ENCODE peak calls at places on chromosomes 7 and 10, in ten cellular contexts. H is T1000; A is anterior cingulate cortex; P is hypothalamus; Q is activated CD4-positive, CD25-positive, alpha-beta regulatory T cell; O is NCI-H2029; J is T-helper 1 cell; B is caudate nucleus; N is activated naive CD4-positive, alpha-beta T cell treated with Interleukin-2 at 50 U/mL for 16 hours; S is RCC 7860. X is an unnamed sample.

GRCh38 chr7:55431898-55432297 is 66.8 kb downstream of the LANCL2 start:
- DNase-seq in B (no peak), H (no peak), N (no peak), P (no peak), S (no peak), J (no peak), O (no peak), A (no peak), Q (no peak), X (no peak)

GRCh38 chr7:91436655-91437054 is 172.4 kb downstream of the FZD1 start:
- DNase-seq in N (no peak), J (no peak), P (no peak), S (no peak), A (no peak), Q (no peak), B (no peak), H (no peak), O (peak), X (no peak)

GRCh38 chr7:4136036-4136435 is 546.1 kb upstream of the FOXK1 start:
- DNase-seq in Q (no peak), S (no peak), P (no peak), H (no peak), B (no peak), J (no peak), O (no peak), A (no peak), N (no peak), X (no peak)

GRCh38 chr10:5502903-5503835 is 3.8 kb upstream of the CALML5 start:
- DNase-seq in A (no peak), S (no peak), Q (no peak), O (peak), J (no peak), P (no peak), B (no peak), H (no peak), N (no peak), X (no peak)

GRCh38 chr10:7686351-7687171 is 16.6 kb upstream of the ITIH2 start:
- DNase-seq in O (peak), Q (no peak), B (no peak), J (no peak), A (no peak), S (no peak), N (no peak), H (no peak), P (no peak), X (no peak)

GRCh38 chr10:110500515-110500905 is 2.8 kb downstream of the DUSP5 start:
- DNase-seq in S (peak), P (no peak), B (no peak), N (no peak), O (no peak), Q (no peak), H (no peak), J (no peak), A (no peak), X (no peak)

GRCh38 chr7:106126170-106126938 is 14.2 kb upstream of the SYPL1 start:
- DNase-seq in S (peak), B (no peak), Q (no peak), H (no peak), A (no peak), O (peak), P (no peak), J (no peak), N (peak), X (no peak)

GRCh38 chr7:134547738-134548054 is 1.2 kb upstream of the AKR1B15 start:
- DNase-seq in B (no peak), S (no peak), A (no peak), H (no peak), N (no peak), Q (no peak), P (no peak), J (no peak), O (peak), X (no peak)

GRCh38 chr10:108244443-108245228 is 1080.1 kb upstream of the SORCS1 start:
- DNase-seq in S (no peak), H (no peak), J (no peak), B (no peak), Q (no peak), P (no peak), O (no peak), A (no peak), N (no peak), X (no peak)

GRCh38 chr10:119370972-119371703 is 163.8 kb downstream of the GRK5 start:
- DNase-seq in P (no peak), Q (no peak), O (no peak), S (no peak), J (no peak), N (no peak), H (peak), B (no peak), A (no peak), X (no peak)

GRCh38 chr7:38813797-38814196 is 95.2 kb downstream of the VPS41 start:
- DNase-seq in B (no peak), O (no peak), Q (no peak), S (no peak), J (no peak), A (no peak), H (no peak), N (no peak), P (no peak), X (no peak)

GRCh38 chr10:132302421-132302820 is 5.3 kb downstream of the STK32C start:
- DNase-seq in J (no peak), B (no peak), A (no peak), Q (no peak), H (no peak), O (no peak), S (no peak), P (no peak), N (no peak), X (no peak)

GRCh38 chr10:17453377-17454091 is 861 bp downstream of the ST8SIA6 start:
- DNase-seq in O (no peak), Q (no peak), A (no peak), H (no peak), B (no peak), S (no peak), J (no peak), N (peak), P (no peak), X (no peak)

GRCh38 chr10:35661236-35661635 is 19.1 kb upstream of the FZD8 start:
- DNase-seq in N (no peak), H (no peak), S (no peak), O (no peak), P (no peak), B (no peak), J (no peak), Q (no peak), A (no peak), X (no peak)

GRCh38 chr10:31896972-31897384 is 31.7 kb downstream of the ARHGAP12 start:
- DNase-seq in J (no peak), H (no peak), O (no peak), B (no peak), A (no peak), S (no peak), Q (no peak), P (no peak), N (no peak), X (no peak)

GRCh38 chr7:77935652-77936348 is 137.2 kb downstream of the PHTF2 start:
- DNase-seq in N (no peak), A (no peak), H (no peak), S (no peak), J (no peak), B (no peak), Q (no peak), P (no peak), O (no peak), X (no peak)

GRCh38 chr10:97022616-97023015 is 163.1 kb downstream of the SLIT1 start:
- DNase-seq in B (no peak), J (no peak), S (no peak), H (no peak), Q (no peak), N (no peak), O (no peak), P (no peak), A (no peak), X (no peak)

GRCh38 chr7:77367976-77368375 is 48.2 kb downstream of the GSAP start:
- DNase-seq in B (no peak), S (no peak), J (no peak), H (no peak), P (no peak), N (no peak), O (no peak), A (no peak), Q (no peak), X (no peak)

GRCh38 chr7:115618676-115619075 is 411.9 kb downstream of the TFEC start:
- DNase-seq in H (no peak), A (no peak), P (no peak), Q (no peak), N (no peak), B (no peak), J (no peak), S (no peak), O (no peak), X (no peak)

GRCh38 chr7:128021361-128021760 is 9.9 kb downstream of the LRRC4 start:
- DNase-seq in P (no peak), N (no peak), J (no peak), S (peak), O (no peak), Q (no peak), H (no peak), B (no peak), A (no peak), X (no peak)

GRCh38 chr7:32957326-32958045 is at the start of gene FKBP9:
- DNase-seq in Q (no peak), P (peak), N (no peak), A (peak), B (peak), S (peak), H (peak), O (peak), J (peak), X (peak)

GRCh38 chr7:150966002-150966401 is 12.1 kb downstream of the KCNH2 start:
- DNase-seq in Q (no peak), J (no peak), B (no peak), N (no peak), S (no peak), P (no peak), H (no peak), O (no peak), A (no peak), X (no peak)

GRCh38 chr7:29122081-29122480 is 24.3 kb downstream of the CPVL start:
- DNase-seq in P (no peak), H (no peak), S (no peak), A (no peak), N (no peak), O (no peak), J (no peak), Q (no peak), B (no peak), X (no peak)

GRCh38 chr7:2299853-2300512 is 14.3 kb downstream of the SNX8 start:
- DNase-seq in S (no peak), B (no peak), Q (no peak), H (no peak), O (no peak), P (no peak), J (no peak), N (no peak), A (no peak), X (no peak)

GRCh38 chr7:34019431-34019830 is 114.1 kb downstream of the BMPER start:
- DNase-seq in J (no peak), A (no peak), P (no peak), O (peak), B (no peak), N (no peak), H (no peak), S (no peak), Q (no peak), X (no peak)

GRCh38 chr10:28179490-28180099 is 123.3 kb downstream of the MPP7 start:
- DNase-seq in N (no peak), J (no peak), O (peak), H (no peak), S (peak), B (no peak), P (no peak), Q (no peak), A (no peak), X (no peak)

GRCh38 chr7:2920956-2921708 is 77.0 kb upstream of the GNA12 start:
- DNase-seq in Q (no peak), B (no peak), H (no peak), O (no peak), J (no peak), S (no peak), A (no peak), P (no peak), N (no peak), X (no peak)

X was measured in occipital lobe.